ENCODE peak calls at places on chromosomes 13 and 19, in five cellular contexts. A is C1 segment of cervical spinal cord; T is stimulated activated CD4-positive, alpha-beta T cell treated with anti-CD3 and anti-CD28 coated beads, Interleukin-2, amount 100 ng/mL, for 48 hours; L is HFFc6; M is NCI-H82. X is an unnamed sample.

GRCh38 chr13:93268327-93269028 is 41.9 kb downstream of the GPC6 start:
- DNase-seq in A (no peak), T (no peak), L (no peak), M (no peak), X (no peak)

GRCh38 chr19:6694147-6694815 is 24.3 kb upstream of the TNFSF14 start:
- DNase-seq in L (no peak), T (no peak), A (no peak), M (no peak), X (no peak)

GRCh38 chr19:50398675-50399367 is 14.7 kb downstream of the POLD1 start:
- DNase-seq in T (no peak), A (no peak), M (no peak), L (no peak), X (no peak)

GRCh38 chr13:53341144-53341510 is 312.5 kb downstream of the OLFM4 start:
- DNase-seq in T (no peak), A (no peak), L (no peak), M (peak; percentile 33), X (no peak)

GRCh38 chr19:34853369-34853768 is 73.3 kb upstream of the ZNF30 start:
- DNase-seq in A (no peak), M (no peak), T (no peak), L (no peak), X (no peak)

GRCh38 chr19:18321729-18322091 is 1.2 kb downstream of the LSM4 start:
- DNase-seq in M (no peak), A (no peak), T (no peak), L (no peak), X (no peak)

GRCh38 chr13:113157929-113158747 is at the start of gene PROZ:
- DNase-seq in A (no peak), M (peak; percentile 74), L (no peak), T (no peak), X (no peak)

GRCh38 chr19:56252699-56253422 is 19.7 kb upstream of the EDDM13 start:
- DNase-seq in M (peak; percentile 90), L (peak; percentile 59), T (peak; percentile 73), A (no peak), X (peak; percentile 60)

GRCh38 chr19:342128-342455 is 2.5 kb downstream of the MIER2 start:
- DNase-seq in A (no peak), T (no peak), L (no peak), M (no peak), X (no peak)

GRCh38 chr19:2685204-2685704 is 17.2 kb downstream of the GNG7 start:
- DNase-seq in L (no peak), M (no peak), A (no peak), T (no peak), X (no peak)

GRCh38 chr19:14218615-14219330 is 12.8 kb upstream of the ADGRL1 start:
- DNase-seq in L (no peak), M (no peak), A (no peak), T (no peak), X (no peak)

GRCh38 chr19:19022380-19022961 is 10.8 kb downstream of the SUGP2 start:
- DNase-seq in M (no peak), T (no peak), A (no peak), L (no peak), X (no peak)

GRCh38 chr13:64471916-64472315 is 2758.2 kb downstream of the PCDH9 start:
- DNase-seq in A (no peak), M (no peak), L (peak; percentile 75), T (no peak), X (no peak)

GRCh38 chr19:2582984-2583956 is 107.3 kb downstream of the GADD45B start:
- DNase-seq in M (no peak), T (no peak), L (no peak), A (no peak), X (no peak)

GRCh38 chr13:31444266-31444862 is 244.6 kb downstream of the B3GLCT start:
- DNase-seq in M (peak; percentile 39), L (no peak), T (no peak), A (no peak), X (no peak)

GRCh38 chr19:41565384-41565730 is 10.6 kb upstream of the CEACAM21 start:
- DNase-seq in T (no peak), A (no peak), L (no peak), M (no peak), X (no peak)

GRCh38 chr19:4609878-4610511 is 29.3 kb upstream of the TNFAIP8L1 start:
- DNase-seq in A (no peak), T (no peak), L (no peak), M (no peak), X (no peak)

GRCh38 chr13:72205773-72206172 is 338.8 kb upstream of the DACH1 start:
- DNase-seq in A (no peak), M (no peak), T (no peak), L (no peak), X (no peak)

GRCh38 chr13:41645313-41645712 is 188.0 kb downstream of the RGCC start:
- DNase-seq in A (no peak), L (peak; percentile 81), T (no peak), M (no peak), X (no peak)

GRCh38 chr19:14339741-14340140 is 41.5 kb upstream of the ADGRE5 start:
- DNase-seq in L (no peak), M (no peak), T (no peak), A (no peak), X (no peak)

GRCh38 chr13:48346583-48346982 is 43.0 kb downstream of the RB1 start:
- DNase-seq in M (no peak), A (no peak), L (no peak), T (no peak), X (no peak)

GRCh38 chr13:36904219-36904618 is 15.8 kb downstream of the SMAD9 start:
- DNase-seq in L (no peak), T (no peak), A (no peak), M (peak; percentile 99), X (no peak)

GRCh38 chr19:1482361-1483066 is 3.5 kb upstream of the C19orf25 start:
- DNase-seq in A (no peak), T (no peak), M (peak; percentile 15), L (no peak), X (no peak)

GRCh38 chr13:30107536-30108136 is 199.7 kb downstream of the KATNAL1 start:
- DNase-seq in T (no peak), L (peak; percentile 54), A (no peak), M (no peak), X (no peak)

GRCh38 chr19:4061178-4061682 is 5.5 kb downstream of the ZBTB7A start:
- DNase-seq in A (no peak), L (no peak), T (no peak), M (no peak), X (peak; percentile 65)

GRCh38 chr13:91078093-91078679 is 269.3 kb upstream of the MIR17HG start:
- DNase-seq in L (no peak), T (no peak), M (peak; percentile 53), A (no peak), X (no peak)

GRCh38 chr19:14370169-14370998 is 10.9 kb upstream of the ADGRE5 start:
- DNase-seq in T (no peak), M (no peak), L (no peak), A (no peak), X (no peak)

GRCh38 chr13:97266734-97267417 is 44.7 kb downstream of the MBNL2 start:
- DNase-seq in A (no peak), M (peak; percentile 48), L (no peak), T (no peak), X (no peak)

GRCh38 chr13:85255978-85256377 is 543.2 kb downstream of the SLITRK6 start:
- DNase-seq in T (no peak), L (no peak), M (no peak), A (no peak), X (no peak)

GRCh38 chr19:2181618-2181997 is 17.9 kb downstream of the DOT1L start:
- DNase-seq in T (no peak), A (no peak), L (no peak), M (no peak), X (no peak)